ENCODE peak calls at places on chromosomes 12 and 14, in four cellular contexts. I is uterus, J is ovary, D is heart left ventricle. R is an unnamed sample.

GRCh38 chr12:33330940-33331339 is 108.7 kb downstream of the SYT10 start:
- DNase-seq in I (no peak), J (no peak), D (no peak), R (no peak)

GRCh38 chr14:51576112-51576420 is 75.6 kb upstream of the FRMD6 start:
- DNase-seq in I (no peak), J (no peak), D (no peak), R (no peak)

GRCh38 chr12:30953257-30953656 is 26.7 kb downstream of the TSPAN11 start:
- DNase-seq in I (no peak), J (no peak), D (no peak), R (no peak)

GRCh38 chr12:53532524-53533445 is 25.5 kb upstream of the NPFF start:
- DNase-seq in I (no peak), J (no peak), D (no peak), R (no peak)

GRCh38 chr12:68375701-68376469 is 43.7 kb upstream of the MDM1 start:
- DNase-seq in I (no peak), J (no peak), D (no peak), R (no peak)

GRCh38 chr12:96070670-96071279 is 35.4 kb upstream of the LTA4H start:
- DNase-seq in I (no peak), J (no peak), D (no peak), R (no peak)

GRCh38 chr12:49893753-49894752 is 9.6 kb downstream of the FAIM2 start:
- DNase-seq in I (no peak), J (no peak), D (no peak), R (peak; percentile 42)

GRCh38 chr14:94761348-94761998 is 8.4 kb downstream of the GSC start:
- DNase-seq in I (no peak), J (no peak), D (no peak), R (no peak)

GRCh38 chr12:76311796-76312195 is 36.4 kb downstream of the BBS10 start:
- DNase-seq in I (no peak), J (no peak), D (no peak), R (no peak)

GRCh38 chr14:85317491-85318021 is 212.4 kb upstream of the FLRT2 start:
- DNase-seq in I (no peak), J (no peak), D (no peak), R (no peak)

GRCh38 chr12:3751151-3752095 is 1.5 kb downstream of the CRACR2A start:
- DNase-seq in I (no peak), J (no peak), D (no peak), R (no peak)

GRCh38 chr14:67241416-67242362 is at the start of gene PALS1:
- DNase-seq in I (peak; percentile 43), J (no peak), D (no peak), R (peak; percentile 15)

GRCh38 chr14:80987235-80988032 is 32.0 kb downstream of the TSHR start:
- DNase-seq in I (peak; percentile 77), J (peak; percentile 26), D (no peak), R (peak; percentile 15)

GRCh38 chr12:84874125-84874824 is 38.3 kb downstream of the SLC6A15 start:
- DNase-seq in I (no peak), J (no peak), D (no peak), R (no peak)

GRCh38 chr12:42482086-42482819 is 107.3 kb downstream of the PRICKLE1 start:
- DNase-seq in I (peak; percentile 66), J (peak; percentile 63), D (peak; percentile 74), R (no peak)

GRCh38 chr12:123058980-123059379 is 78.5 kb downstream of the ARL6IP4 start:
- DNase-seq in I (no peak), J (no peak), D (peak; percentile 59), R (no peak)

GRCh38 chr14:51868405-51868804 is 8.0 kb downstream of the GNG2 start:
- DNase-seq in I (no peak), J (no peak), D (no peak), R (no peak)

GRCh38 chr14:89255012-89255411 is 162.0 kb downstream of the FOXN3 start:
- DNase-seq in I (no peak), J (no peak), D (no peak), R (no peak)

GRCh38 chr12:38775457-38775856 is 129.9 kb downstream of the CPNE8 start:
- DNase-seq in I (no peak), J (no peak), D (no peak), R (no peak)

GRCh38 chr14:64841121-64841611 is 38.5 kb downstream of the SPTB start:
- DNase-seq in I (no peak), J (no peak), D (no peak), R (peak; percentile 64)

GRCh38 chr14:81132492-81132891 is 88.3 kb downstream of the GTF2A1 start:
- DNase-seq in I (no peak), J (no peak), D (no peak), R (no peak)

GRCh38 chr14:73719361-73719760 is 5.2 kb upstream of the PNMA1 start:
- DNase-seq in I (no peak), J (no peak), D (no peak), R (no peak)

GRCh38 chr14:92929689-92930608 is 7.0 kb downstream of the CHGA start:
- DNase-seq in I (no peak), J (no peak), D (no peak), R (no peak)

GRCh38 chr14:39827901-39828655 is 395.8 kb upstream of the FBXO33 start:
- DNase-seq in I (no peak), J (no peak), D (no peak), R (no peak)

GRCh38 chr12:132074216-132074615 is 69.9 kb downstream of the DDX51 start:
- DNase-seq in I (no peak), J (no peak), D (no peak), R (no peak)
- TF ChIP-seq POLR2A in I (no peak), J (no peak), D (no peak), R (no peak)

GRCh38 chr12:89653-90052 is 23.1 kb downstream of the IQSEC3 start:
- DNase-seq in I (no peak), J (no peak), D (no peak), R (no peak)
- TF ChIP-seq POLR2A in I (no peak), J (no peak), D (no peak), R (no peak)

GRCh38 chr12:990649-991349 is at the start of gene ERC1:
- DNase-seq in I (peak; percentile 89), J (peak; percentile 92), D (peak; percentile 94), R (peak; percentile 80)
- TF ChIP-seq POLR2A in I (peak; percentile 77), J (peak; percentile 67), D (no peak), R (peak; percentile 49)

GRCh38 chr14:96207686-96208085 is 3.0 kb downstream of the BDKRB2 start:
- DNase-seq in I (no peak), J (no peak), D (no peak), R (no peak)
- TF ChIP-seq POLR2A in I (no peak), J (no peak), D (no peak), R (no peak)

GRCh38 chr12:128801879-128802391 is 21.8 kb downstream of the SLC15A4 start:
- DNase-seq in I (no peak), J (no peak), D (no peak), R (no peak)

GRCh38 chr12:128803788-128804187 is 20.0 kb downstream of the SLC15A4 start:
- DNase-seq in I (no peak), J (no peak), D (no peak), R (no peak)

GRCh38 chr12:128798543-128799341 is 25.0 kb downstream of the SLC15A4 start:
- DNase-seq in I (no peak), J (no peak), D (no peak), R (no peak)

GRCh38 chr12:128802756-128803155 is 21.0 kb downstream of the SLC15A4 start:
- DNase-seq in I (no peak), J (no peak), D (no peak), R (no peak)

DNA sequence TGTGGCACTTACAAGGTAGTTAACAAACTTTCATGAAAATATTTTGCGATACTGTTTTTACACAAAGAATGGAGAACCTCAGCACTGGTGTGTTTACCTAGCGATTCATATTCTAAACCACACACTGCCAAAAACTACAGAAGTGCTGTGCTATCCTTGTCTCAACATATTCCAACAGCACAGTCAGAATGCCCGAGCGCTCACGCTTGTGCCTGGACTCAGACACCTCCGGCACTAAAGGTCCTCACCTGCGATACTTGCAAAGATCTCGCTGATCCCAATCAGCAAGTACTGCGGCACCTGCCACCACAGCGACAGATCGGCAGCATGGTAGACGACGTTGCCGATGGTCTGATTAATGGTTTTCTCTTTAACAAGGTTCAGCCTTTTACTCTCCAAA is 23.2 kb downstream of the SLC15A4 start:
- DNase-seq in I (no peak), J (no peak), D (no peak), R (no peak)
- TF ChIP-seq POLR2A in I (no peak), J (no peak), D (no peak), R (no peak)

GRCh38 chr12:79964100-79964627 is 29.3 kb upstream of the PPP1R12A start:
- DNase-seq in I (no peak), J (no peak), D (no peak), R (no peak)

GRCh38 chr12:79955561-79955960 is 20.7 kb upstream of the PPP1R12A start:
- DNase-seq in I (no peak), J (no peak), D (no peak), R (no peak)

GRCh38 chr12:79954037-79954436 is 19.1 kb upstream of the PPP1R12A start:
- DNase-seq in I (no peak), J (no peak), D (no peak), R (no peak)

GRCh38 chr12:79959484-79959883 is 24.6 kb upstream of the PPP1R12A start:
- DNase-seq in I (no peak), J (no peak), D (no peak), R (no peak)
- TF ChIP-seq POLR2A in I (no peak), J (no peak), D (no peak), R (no peak)

DNA sequence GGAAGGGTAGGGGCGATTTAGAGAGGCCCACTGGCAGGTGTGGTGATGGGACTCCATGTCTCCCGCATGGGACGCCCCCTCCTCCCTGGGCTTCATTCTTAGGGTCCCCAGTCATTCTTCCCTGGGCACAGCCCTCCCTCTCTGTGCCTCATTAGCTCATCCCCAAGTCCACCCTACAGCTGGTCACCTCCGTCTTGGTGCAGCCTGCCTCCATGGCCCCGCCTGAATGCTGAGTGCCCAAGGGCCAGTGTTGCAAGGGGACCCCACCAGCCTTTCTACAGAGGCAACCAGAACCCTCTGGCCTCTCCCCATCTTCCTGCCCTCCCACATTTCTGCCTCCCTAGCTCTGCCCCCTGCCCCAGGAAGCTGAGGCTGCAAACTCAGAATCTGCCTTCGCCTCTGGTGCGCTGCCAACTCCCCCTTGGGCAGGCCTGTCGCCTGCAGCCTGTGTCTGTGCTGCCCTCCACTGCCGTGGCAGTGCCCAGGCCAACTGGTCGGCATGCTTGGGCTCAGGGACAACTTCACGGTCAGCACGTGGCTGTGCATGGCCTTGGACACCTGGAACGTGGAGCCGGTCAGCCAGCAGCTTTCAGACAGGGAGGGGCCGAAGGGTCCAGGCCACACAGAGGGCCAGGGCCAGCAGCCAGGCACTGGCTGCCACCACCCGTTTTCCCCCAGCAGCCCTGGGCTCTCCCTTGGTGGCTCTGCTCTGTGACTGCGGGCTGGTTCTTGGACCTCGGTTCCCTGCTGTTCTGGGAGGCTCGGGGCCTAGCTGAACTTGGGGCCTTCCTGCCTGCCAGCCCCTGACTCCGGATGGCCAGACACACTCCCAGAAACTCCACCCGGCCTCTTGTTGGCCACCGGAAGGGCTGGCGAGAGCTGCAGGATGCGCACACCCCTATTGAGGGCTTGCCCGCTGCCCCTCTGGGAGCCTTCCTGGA is 33.9 kb upstream of the PPP1R13B start:
- DNase-seq in I (peak; percentile 49), J (peak; percentile 54), D (no peak), R (no peak)
- TF ChIP-seq POLR2A in I (no peak), J (no peak), D (no peak), R (no peak)

GRCh38 chr12:41013921-41014642 is 174.0 kb upstream of the PDZRN4 start:
- DNase-seq in I (no peak), J (no peak), D (no peak), R (no peak)
- TF ChIP-seq POLR2A in I (no peak), J (no peak), D (no peak), R (no peak)

R was measured in H54.